ENCODE peak calls at places on chromosome 1, in five cellular contexts. One of them, this sample, is unnamed.

GRCh38 chr1:22870201-22870871 is 102.3 kb downstream of the LACTBL1 start:
- DNase-seq in NT2/D1: no peak
- DNase-seq in OCI-LY7: no peak
- DNase-seq in epithelial cell of esophagus: no peak
- DNase-seq in PC-3: peak
- DNase-seq in this sample: no peak

GRCh38 chr1:116764466-116764896 is 10.3 kb downstream of the CD2 start:
- DNase-seq in NT2/D1: no peak
- DNase-seq in OCI-LY7: no peak
- DNase-seq in epithelial cell of esophagus: no peak
- DNase-seq in PC-3: no peak
- DNase-seq in this sample: no peak

GRCh38 chr1:12339861-12340557 is 110.2 kb downstream of the VPS13D start:
- DNase-seq in NT2/D1: no peak
- DNase-seq in OCI-LY7: peak
- DNase-seq in epithelial cell of esophagus: no peak
- DNase-seq in PC-3: no peak
- DNase-seq in this sample: peak

GRCh38 chr1:11280719-11281376 is 7.8 kb downstream of the UBIAD1 start:
- DNase-seq in NT2/D1: no peak
- DNase-seq in OCI-LY7: peak
- DNase-seq in epithelial cell of esophagus: no peak
- DNase-seq in PC-3: no peak
- DNase-seq in this sample: peak

GRCh38 chr1:62637392-62638105 is 40.2 kb downstream of the ANGPTL3 start:
- DNase-seq in NT2/D1: no peak
- DNase-seq in OCI-LY7: no peak
- DNase-seq in epithelial cell of esophagus: peak
- DNase-seq in PC-3: no peak
- DNase-seq in this sample: no peak

GRCh38 chr1:210328032-210328745 is 513 bp upstream of the HHAT start:
- DNase-seq in NT2/D1: no peak
- DNase-seq in OCI-LY7: no peak
- DNase-seq in epithelial cell of esophagus: no peak
- DNase-seq in PC-3: no peak
- DNase-seq in this sample: no peak

GRCh38 chr1:206514821-206515387 is 7.6 kb downstream of the RASSF5 start:
- DNase-seq in NT2/D1: no peak
- DNase-seq in OCI-LY7: no peak
- DNase-seq in epithelial cell of esophagus: no peak
- DNase-seq in PC-3: no peak
- DNase-seq in this sample: no peak

GRCh38 chr1:17315542-17316130 is 7.6 kb downstream of the PADI4 start:
- DNase-seq in NT2/D1: no peak
- DNase-seq in OCI-LY7: no peak
- DNase-seq in epithelial cell of esophagus: no peak
- DNase-seq in PC-3: no peak
- DNase-seq in this sample: no peak

GRCh38 chr1:183764981-183765380 is 39.9 kb upstream of the RGL1 start:
- DNase-seq in NT2/D1: no peak
- DNase-seq in OCI-LY7: no peak
- DNase-seq in epithelial cell of esophagus: no peak
- DNase-seq in PC-3: no peak
- DNase-seq in this sample: no peak

GRCh38 chr1:19969898-19970660 is 9.3 kb downstream of the PLA2G2A start:
- DNase-seq in NT2/D1: no peak
- DNase-seq in OCI-LY7: no peak
- DNase-seq in epithelial cell of esophagus: peak
- DNase-seq in PC-3: no peak
- DNase-seq in this sample: no peak

GRCh38 chr1:25145775-25146381 is 86.4 kb downstream of the SYF2 start:
- DNase-seq in NT2/D1: no peak
- DNase-seq in OCI-LY7: peak
- DNase-seq in epithelial cell of esophagus: no peak
- DNase-seq in PC-3: no peak
- DNase-seq in this sample: no peak

GRCh38 chr1:165129568-165130164 is 226.8 kb downstream of the LMX1A start:
- DNase-seq in NT2/D1: peak
- DNase-seq in OCI-LY7: peak
- DNase-seq in epithelial cell of esophagus: peak
- DNase-seq in PC-3: peak
- DNase-seq in this sample: peak

GRCh38 chr1:24364975-24365678 is 46.0 kb downstream of the GRHL3 start:
- DNase-seq in NT2/D1: no peak
- DNase-seq in OCI-LY7: no peak
- DNase-seq in epithelial cell of esophagus: peak
- DNase-seq in PC-3: peak
- DNase-seq in this sample: no peak

GRCh38 chr1:93753766-93754763 is 72.4 kb upstream of the BCAR3 start:
- DNase-seq in NT2/D1: no peak
- DNase-seq in OCI-LY7: no peak
- DNase-seq in epithelial cell of esophagus: peak
- DNase-seq in PC-3: peak
- DNase-seq in this sample: no peak

GRCh38 chr1:54547601-54548388 is at the start of gene ACOT11:
- DNase-seq in NT2/D1: no peak
- DNase-seq in OCI-LY7: no peak
- DNase-seq in epithelial cell of esophagus: no peak
- DNase-seq in PC-3: no peak
- DNase-seq in this sample: no peak

GRCh38 chr1:91828007-91828321 is 58.0 kb downstream of the TGFBR3 start:
- DNase-seq in NT2/D1: no peak
- DNase-seq in OCI-LY7: no peak
- DNase-seq in epithelial cell of esophagus: no peak
- DNase-seq in PC-3: no peak
- DNase-seq in this sample: no peak

GRCh38 chr1:57188169-57188568 is 222.4 kb upstream of the C8B start:
- DNase-seq in NT2/D1: no peak
- DNase-seq in OCI-LY7: no peak
- DNase-seq in epithelial cell of esophagus: peak
- DNase-seq in PC-3: no peak
- DNase-seq in this sample: no peak

DNA sequence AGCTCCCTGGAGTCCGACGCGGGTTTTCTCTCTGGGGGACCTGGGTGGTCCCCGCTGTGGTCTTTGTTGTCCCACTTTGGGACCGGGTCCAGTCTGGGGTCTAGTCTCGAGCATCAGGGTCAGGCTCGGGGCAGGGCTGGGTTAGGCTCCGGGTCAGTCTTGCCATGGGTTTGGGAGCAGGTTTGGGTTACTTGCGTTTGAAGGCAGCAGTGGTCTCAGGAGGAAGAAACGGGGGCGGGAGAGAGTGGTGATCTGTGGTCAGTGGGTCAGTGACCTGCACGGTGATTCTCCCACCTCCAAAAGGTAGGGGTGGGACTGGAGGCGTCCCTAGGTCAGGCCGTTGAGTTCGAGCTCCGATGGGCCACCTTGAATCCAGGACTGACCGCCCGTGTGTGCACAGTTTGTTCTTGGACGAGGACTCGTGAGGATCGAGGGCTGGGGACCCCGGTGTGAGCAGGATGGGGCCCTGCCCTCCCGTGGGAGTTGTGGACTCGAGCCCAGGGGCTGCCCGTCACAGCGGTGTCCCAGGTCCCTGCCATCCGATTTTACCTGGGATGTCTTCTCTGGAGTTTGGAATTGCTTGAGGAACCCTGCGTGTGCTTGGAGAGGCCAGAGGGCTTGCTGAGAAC is 2.3 kb downstream of the B3GALT6 start:
- DNase-seq in NT2/D1: no peak
- DNase-seq in OCI-LY7: no peak
- DNase-seq in epithelial cell of esophagus: no peak
- DNase-seq in PC-3: no peak
- DNase-seq in this sample: no peak
- H3K4me3 ChIP-seq in NT2/D1: no peak
- H3K4me3 ChIP-seq in OCI-LY7: no peak
- H3K4me3 ChIP-seq in epithelial cell of esophagus: no peak
- H3K4me3 ChIP-seq in PC-3: peak
- H3K4me3 ChIP-seq in this sample: no peak

DNA sequence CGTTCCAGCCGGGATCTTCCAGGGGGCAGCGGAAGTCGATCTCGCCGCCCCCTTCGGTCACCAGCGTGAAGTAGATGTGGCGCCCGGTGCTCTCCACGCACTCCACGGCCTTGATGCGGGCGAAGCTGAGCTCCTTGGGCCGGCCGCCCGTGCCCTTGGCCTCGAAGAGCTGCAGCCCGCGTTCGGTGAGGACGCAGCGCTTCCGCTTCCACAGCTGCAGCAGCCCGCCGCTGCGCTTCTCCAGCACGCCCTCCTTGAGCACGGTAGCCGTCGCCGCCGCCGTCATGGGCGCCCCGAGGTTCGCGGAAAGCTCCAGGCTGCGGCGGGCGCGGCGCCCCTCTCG is 516 bp downstream of the PHLDA3 start:
- DNase-seq in NT2/D1: no peak
- DNase-seq in OCI-LY7: no peak
- DNase-seq in epithelial cell of esophagus: no peak
- DNase-seq in PC-3: peak
- DNase-seq in this sample: no peak
- H3K4me3 ChIP-seq in NT2/D1: peak
- H3K4me3 ChIP-seq in OCI-LY7: no peak
- H3K4me3 ChIP-seq in epithelial cell of esophagus: peak
- H3K4me3 ChIP-seq in PC-3: peak
- H3K4me3 ChIP-seq in this sample: peak

GRCh38 chr1:186500804-186501203 is 39.9 kb upstream of the PDC start:
- DNase-seq in NT2/D1: no peak
- DNase-seq in OCI-LY7: no peak
- DNase-seq in epithelial cell of esophagus: peak
- DNase-seq in PC-3: no peak
- DNase-seq in this sample: no peak

GRCh38 chr1:186498695-186499389 is 37.9 kb upstream of the PDC start:
- DNase-seq in NT2/D1: no peak
- DNase-seq in OCI-LY7: no peak
- DNase-seq in epithelial cell of esophagus: peak
- DNase-seq in PC-3: peak
- DNase-seq in this sample: no peak

GRCh38 chr1:186499571-186499970 is 38.7 kb upstream of the PDC start:
- DNase-seq in NT2/D1: no peak
- DNase-seq in OCI-LY7: no peak
- DNase-seq in epithelial cell of esophagus: no peak
- DNase-seq in PC-3: no peak
- DNase-seq in this sample: no peak

GRCh38 chr1:186502087-186502486 is 41.2 kb upstream of the PDC start:
- DNase-seq in NT2/D1: no peak
- DNase-seq in OCI-LY7: no peak
- DNase-seq in epithelial cell of esophagus: no peak
- DNase-seq in PC-3: no peak
- DNase-seq in this sample: no peak

DNA sequence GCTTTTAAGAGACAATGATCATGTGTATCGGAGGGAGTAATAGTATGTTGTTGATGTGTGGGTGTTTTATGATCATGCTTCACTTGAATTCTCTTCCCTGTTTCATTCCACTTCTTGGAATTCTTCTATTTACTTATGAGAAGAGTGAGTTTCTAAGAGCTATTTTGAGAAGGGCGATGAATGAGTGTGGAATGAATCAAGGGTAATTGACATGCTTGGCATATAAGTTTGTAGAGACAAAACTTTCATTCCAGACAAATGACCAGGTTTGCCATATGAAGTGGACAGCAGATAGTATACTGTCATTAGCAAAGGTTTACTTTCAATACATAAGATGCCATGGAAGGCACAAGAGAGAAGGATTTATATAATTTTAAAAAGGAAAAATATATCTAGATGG is 42.3 kb upstream of the PDC start:
- DNase-seq in NT2/D1: no peak
- DNase-seq in OCI-LY7: no peak
- DNase-seq in epithelial cell of esophagus: peak
- DNase-seq in PC-3: peak
- DNase-seq in this sample: no peak
- H3K4me3 ChIP-seq in NT2/D1: no peak
- H3K4me3 ChIP-seq in OCI-LY7: no peak
- H3K4me3 ChIP-seq in epithelial cell of esophagus: no peak
- H3K4me3 ChIP-seq in PC-3: peak
- H3K4me3 ChIP-seq in this sample: no peak

DNA sequence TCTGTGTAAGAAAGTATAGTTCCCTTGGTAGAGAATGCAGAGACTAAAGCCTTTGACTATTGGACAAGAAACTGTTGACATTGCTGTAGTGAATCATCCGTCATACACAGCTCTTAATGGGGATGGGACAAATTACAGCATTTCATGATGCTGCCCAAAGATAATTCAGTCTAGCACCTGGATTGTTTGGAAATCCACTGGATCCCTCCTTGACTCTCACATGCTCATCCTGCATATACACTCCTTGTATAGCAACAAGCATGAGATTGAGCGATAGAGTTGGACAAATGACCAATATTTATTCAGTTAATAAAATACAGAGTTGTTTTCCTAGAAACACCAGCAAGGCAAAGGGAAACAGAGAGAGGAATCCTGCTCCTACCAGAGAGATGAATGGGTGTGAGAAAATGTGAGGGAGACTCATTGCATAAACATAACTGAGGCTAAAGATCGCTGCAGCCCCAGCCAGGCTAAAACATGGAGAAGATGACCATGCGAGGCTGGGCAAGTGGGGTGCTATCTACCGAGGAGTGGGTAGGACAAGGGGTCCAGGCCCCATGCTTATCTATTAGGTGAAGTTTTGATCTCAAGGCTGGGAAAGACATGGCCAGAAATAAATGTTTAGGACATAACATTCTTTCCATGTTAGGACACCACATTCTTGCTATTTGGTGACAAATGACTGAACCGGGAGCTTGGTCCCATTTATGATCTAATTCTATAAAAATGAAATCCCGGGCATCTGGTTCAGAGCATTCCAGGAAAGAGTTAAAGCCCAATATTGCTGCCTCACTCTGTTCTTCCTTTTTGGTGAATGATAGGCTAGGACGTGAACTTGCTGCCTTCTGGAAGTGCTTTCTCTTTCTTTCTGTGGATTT is 153.2 kb downstream of the TGFB2 start:
- DNase-seq in NT2/D1: no peak
- DNase-seq in OCI-LY7: no peak
- DNase-seq in epithelial cell of esophagus: peak
- DNase-seq in PC-3: peak
- DNase-seq in this sample: no peak
- H3K4me3 ChIP-seq in NT2/D1: no peak
- H3K4me3 ChIP-seq in OCI-LY7: no peak
- H3K4me3 ChIP-seq in epithelial cell of esophagus: no peak
- H3K4me3 ChIP-seq in PC-3: peak
- H3K4me3 ChIP-seq in this sample: no peak